ENCODE peak calls at places on chromosomes 16 and 17, in eight cellular contexts. One of them, this sample, is unnamed. For H3K27me3, the result is how much of the 10 kb centered on the place peaks cover.

GRCh38 chr17:48483471-48484131 is 47.2 kb downstream of the HOXB1 start:
- DNase-seq in neural progenitor cell: no peak
- DNase-seq in GM06990: peak
- DNase-seq in CD8-positive, alpha-beta T cell: no peak
- DNase-seq in heart left ventricle: no peak
- DNase-seq in astrocyte: peak
- DNase-seq in left ventricle myocardium inferior: no peak
- DNase-seq in psoas muscle: peak
- DNase-seq in this sample: peak

GRCh38 chr16:1475552-1476114 is 805 bp upstream of the CLCN7 start:
- DNase-seq in neural progenitor cell: no peak
- DNase-seq in GM06990: no peak
- DNase-seq in CD8-positive, alpha-beta T cell: no peak
- DNase-seq in heart left ventricle: no peak
- DNase-seq in astrocyte: no peak
- DNase-seq in left ventricle myocardium inferior: no peak
- DNase-seq in psoas muscle: no peak
- DNase-seq in this sample: no peak

GRCh38 chr16:69404275-69404805 is 18.5 kb upstream of the TERF2 start:
- DNase-seq in neural progenitor cell: peak
- DNase-seq in GM06990: no peak
- DNase-seq in CD8-positive, alpha-beta T cell: no peak
- DNase-seq in heart left ventricle: no peak
- DNase-seq in astrocyte: peak
- DNase-seq in left ventricle myocardium inferior: no peak
- DNase-seq in psoas muscle: no peak
- DNase-seq in this sample: no peak

GRCh38 chr16:84497418-84497817 is 7.0 kb downstream of the MEAK7 start:
- DNase-seq in neural progenitor cell: no peak
- DNase-seq in GM06990: no peak
- DNase-seq in CD8-positive, alpha-beta T cell: no peak
- DNase-seq in heart left ventricle: no peak
- DNase-seq in astrocyte: no peak
- DNase-seq in left ventricle myocardium inferior: no peak
- DNase-seq in psoas muscle: no peak
- DNase-seq in this sample: no peak

GRCh38 chr16:73735018-73735417 is 561.6 kb upstream of the PSMD7 start:
- DNase-seq in neural progenitor cell: no peak
- DNase-seq in GM06990: no peak
- DNase-seq in CD8-positive, alpha-beta T cell: no peak
- DNase-seq in heart left ventricle: no peak
- DNase-seq in astrocyte: peak
- DNase-seq in left ventricle myocardium inferior: no peak
- DNase-seq in psoas muscle: no peak
- DNase-seq in this sample: peak

GRCh38 chr16:64830653-64831052 is 291.2 kb downstream of the CDH11 start:
- DNase-seq in neural progenitor cell: no peak
- DNase-seq in GM06990: no peak
- DNase-seq in CD8-positive, alpha-beta T cell: no peak
- DNase-seq in heart left ventricle: no peak
- DNase-seq in astrocyte: peak
- DNase-seq in left ventricle myocardium inferior: no peak
- DNase-seq in psoas muscle: no peak
- DNase-seq in this sample: peak

GRCh38 chr17:78127888-78128615 is 503 bp downstream of the TMC6 start:
- DNase-seq in neural progenitor cell: peak
- DNase-seq in GM06990: peak
- DNase-seq in CD8-positive, alpha-beta T cell: no peak
- DNase-seq in heart left ventricle: no peak
- DNase-seq in astrocyte: no peak
- DNase-seq in left ventricle myocardium inferior: no peak
- DNase-seq in psoas muscle: no peak
- DNase-seq in this sample: no peak

GRCh38 chr17:77510133-77510796 is 369.5 kb downstream of the SEC14L1 start:
- DNase-seq in neural progenitor cell: no peak
- DNase-seq in GM06990: no peak
- DNase-seq in CD8-positive, alpha-beta T cell: no peak
- DNase-seq in heart left ventricle: no peak
- DNase-seq in astrocyte: no peak
- DNase-seq in left ventricle myocardium inferior: no peak
- DNase-seq in psoas muscle: no peak
- DNase-seq in this sample: no peak

GRCh38 chr17:75565066-75565465 is 22.5 kb upstream of the MYO15B start:
- DNase-seq in neural progenitor cell: no peak
- DNase-seq in GM06990: no peak
- DNase-seq in CD8-positive, alpha-beta T cell: no peak
- DNase-seq in heart left ventricle: no peak
- DNase-seq in astrocyte: no peak
- DNase-seq in left ventricle myocardium inferior: no peak
- DNase-seq in psoas muscle: no peak
- DNase-seq in this sample: no peak

GRCh38 chr16:24526701-24527470 is 12.5 kb upstream of the RBBP6 start:
- DNase-seq in neural progenitor cell: no peak
- DNase-seq in GM06990: no peak
- DNase-seq in CD8-positive, alpha-beta T cell: no peak
- DNase-seq in heart left ventricle: no peak
- DNase-seq in astrocyte: no peak
- DNase-seq in left ventricle myocardium inferior: no peak
- DNase-seq in psoas muscle: no peak
- DNase-seq in this sample: no peak
- H3K4me3 ChIP-seq in neural progenitor cell: no peak
- H3K4me3 ChIP-seq in GM06990: no peak
- H3K4me3 ChIP-seq in CD8-positive, alpha-beta T cell: no peak
- H3K4me3 ChIP-seq in heart left ventricle: no peak
- H3K4me3 ChIP-seq in astrocyte: no peak
- H3K4me3 ChIP-seq in left ventricle myocardium inferior: no peak
- H3K4me3 ChIP-seq in psoas muscle: no peak
- H3K4me3 ChIP-seq in this sample: no peak

GRCh38 chr17:40886090-40886489 is 1.0 kb upstream of the KRT20 start:
- DNase-seq in neural progenitor cell: no peak
- DNase-seq in GM06990: no peak
- DNase-seq in CD8-positive, alpha-beta T cell: no peak
- DNase-seq in heart left ventricle: no peak
- DNase-seq in astrocyte: no peak
- DNase-seq in left ventricle myocardium inferior: no peak
- DNase-seq in psoas muscle: no peak
- DNase-seq in this sample: no peak
- H3K27me3 ChIP-seq in neural progenitor cell: under half
- H3K27me3 ChIP-seq in GM06990: under half
- H3K27me3 ChIP-seq in CD8-positive, alpha-beta T cell: under half
- H3K27me3 ChIP-seq in heart left ventricle: under half
- H3K27me3 ChIP-seq in astrocyte: under half
- H3K27me3 ChIP-seq in left ventricle myocardium inferior: under half
- H3K27me3 ChIP-seq in psoas muscle: under half
- H3K27me3 ChIP-seq in this sample: under half

DNA sequence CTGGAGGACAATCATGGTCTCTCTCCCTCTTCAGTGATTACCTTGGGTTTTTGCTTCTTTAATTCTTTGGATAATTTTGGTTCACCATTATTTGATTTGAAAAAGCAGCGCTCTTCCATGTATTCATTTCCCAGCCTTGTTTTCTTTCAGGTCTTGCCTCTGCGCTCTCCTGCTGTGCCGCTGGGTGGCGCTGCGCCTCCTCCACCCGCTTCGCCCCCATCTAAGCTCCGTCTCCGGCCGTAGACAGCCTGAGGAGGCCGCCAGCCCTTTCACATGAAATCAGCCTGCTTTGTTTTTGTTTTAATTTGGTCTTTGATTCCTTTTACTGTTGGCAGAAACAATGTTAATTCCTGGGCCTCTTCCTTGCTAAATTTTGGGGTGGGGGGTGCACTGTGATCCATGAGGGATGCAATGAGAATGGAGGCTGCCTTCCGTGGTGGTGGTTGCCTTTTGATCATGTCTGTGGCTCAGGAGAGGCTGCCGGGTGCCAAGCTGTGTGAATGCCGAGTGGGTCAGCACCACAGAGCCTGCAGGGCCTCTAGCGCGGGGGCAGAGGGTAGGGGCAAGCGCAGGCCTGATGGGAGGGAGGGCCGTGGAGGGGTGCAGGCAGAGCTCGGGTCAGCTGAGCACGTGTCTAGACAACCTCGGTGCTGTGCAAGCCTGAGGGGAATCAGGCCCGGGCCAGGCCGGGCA is 64.1 kb downstream of the PLD6 start:
- DNase-seq in neural progenitor cell: peak
- DNase-seq in GM06990: no peak
- DNase-seq in CD8-positive, alpha-beta T cell: peak
- DNase-seq in heart left ventricle: no peak
- DNase-seq in astrocyte: no peak
- DNase-seq in left ventricle myocardium inferior: peak
- DNase-seq in psoas muscle: peak
- DNase-seq in this sample: no peak
- TF ChIP-seq CTCF in neural progenitor cell: peak
- TF ChIP-seq CTCF in GM06990: peak
- TF ChIP-seq CTCF in CD8-positive, alpha-beta T cell: peak
- TF ChIP-seq CTCF in heart left ventricle: peak
- TF ChIP-seq CTCF in astrocyte: peak
- TF ChIP-seq CTCF in left ventricle myocardium inferior: peak
- TF ChIP-seq CTCF in psoas muscle: peak
- TF ChIP-seq CTCF in this sample: peak

GRCh38 chr16:58499092-58499511 is 841 bp upstream of the NDRG4 start:
- DNase-seq in neural progenitor cell: no peak
- DNase-seq in GM06990: no peak
- DNase-seq in CD8-positive, alpha-beta T cell: no peak
- DNase-seq in heart left ventricle: no peak
- DNase-seq in astrocyte: no peak
- DNase-seq in left ventricle myocardium inferior: no peak
- DNase-seq in psoas muscle: no peak
- DNase-seq in this sample: no peak
- H3K4me3 ChIP-seq in neural progenitor cell: no peak
- H3K4me3 ChIP-seq in GM06990: no peak
- H3K4me3 ChIP-seq in CD8-positive, alpha-beta T cell: no peak
- H3K4me3 ChIP-seq in heart left ventricle: no peak
- H3K4me3 ChIP-seq in astrocyte: no peak
- H3K4me3 ChIP-seq in left ventricle myocardium inferior: no peak
- H3K4me3 ChIP-seq in psoas muscle: no peak
- H3K4me3 ChIP-seq in this sample: no peak

This sample was measured in AG04450.